ENCODE peak calls at places on chromosomes 7 and 10, in five cellular contexts. T is neural progenitor cell, J is right lobe of liver, A is breast epithelium, N is IMR-90. P is an unnamed sample. For H3K4me1 and H3K36me3, the result is how much of the 10 kb centered on the place peaks cover.

GRCh38 chr7:150502519-150502918 is 12.2 kb upstream of the GIMAP7 start:
- DNase-seq in J (no peak), T (no peak), N (no peak), A (no peak), P (no peak)

GRCh38 chr10:110535958-110536891 is 31.3 kb upstream of the SMC3 start:
- DNase-seq in J (no peak), N (peak), T (peak), A (no peak), P (peak)

GRCh38 chr7:157863176-157863575 is 526.4 kb downstream of the DNAJB6 start:
- DNase-seq in T (no peak), N (no peak), A (no peak), J (no peak), P (no peak)

GRCh38 chr7:132472463-132473120 is 103.7 kb downstream of the PLXNA4 start:
- DNase-seq in N (no peak), A (no peak), T (no peak), J (no peak), P (peak)

GRCh38 chr7:81231203-81231922 is 312.5 kb upstream of the SEMA3C start:
- DNase-seq in J (no peak), N (no peak), T (no peak), A (no peak), P (no peak)

GRCh38 chr10:119328222-119328621 is 120.9 kb downstream of the GRK5 start:
- DNase-seq in N (no peak), T (no peak), A (no peak), J (no peak), P (no peak)

GRCh38 chr10:13206546-13207443 is 27.4 kb downstream of the UCMA start:
- DNase-seq in J (no peak), N (peak), A (no peak), T (peak), P (peak)

GRCh38 chr7:57400531-57401155 is 49.3 kb upstream of the ZNF716 start:
- DNase-seq in N (no peak), T (no peak), J (no peak), A (no peak), P (no peak)

GRCh38 chr7:27533777-27534176 is 128.9 kb downstream of the HIBADH start:
- DNase-seq in A (no peak), T (no peak), N (peak), J (no peak), P (no peak)

DNA sequence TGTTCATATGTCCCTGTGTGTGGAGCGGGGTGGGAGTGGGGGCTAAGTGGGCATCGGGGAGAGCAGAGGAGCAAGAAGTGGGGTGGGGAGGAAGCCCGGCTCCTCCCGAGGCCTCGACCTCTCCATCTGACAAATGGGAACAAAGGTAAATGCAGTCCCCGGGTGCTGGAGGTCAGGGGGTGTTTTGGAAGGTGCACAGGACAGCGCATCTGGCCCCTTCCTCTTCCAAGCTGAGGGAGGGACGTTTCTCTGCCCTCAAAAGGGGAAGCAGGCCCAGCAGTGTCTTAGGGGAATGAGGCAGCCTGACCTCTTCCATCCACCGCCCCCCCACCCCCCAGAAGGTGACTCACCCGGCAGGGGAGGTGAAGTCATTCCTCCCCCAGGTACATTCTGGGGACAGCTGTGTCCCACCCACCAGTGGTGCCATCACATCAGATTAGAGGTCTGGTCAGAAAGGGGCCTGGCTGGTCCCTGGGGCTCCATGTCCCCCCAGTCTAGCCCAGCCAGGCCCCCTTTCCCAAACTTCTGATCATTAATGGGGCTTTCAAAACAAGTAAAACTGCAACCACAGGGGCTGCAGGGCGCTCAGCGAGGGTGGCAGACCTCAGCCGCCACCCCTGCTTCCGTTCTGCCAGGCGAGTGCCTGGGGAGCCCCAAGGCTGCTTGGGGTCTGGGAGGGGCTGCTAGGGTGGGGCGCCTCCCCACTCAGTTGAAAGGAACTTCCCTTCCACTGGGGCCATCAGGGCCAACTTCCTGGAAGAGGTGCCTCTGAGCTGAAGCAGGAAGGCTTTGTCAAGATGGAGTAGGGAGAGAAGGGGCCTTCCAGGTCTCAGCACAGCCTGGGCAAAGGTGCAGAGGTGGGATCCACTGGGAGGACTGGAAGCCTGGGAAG is 10.7 kb downstream of the LFNG start:
- DNase-seq in N (no peak), A (no peak), T (peak), J (no peak), P (peak)
- H3K4me1 ChIP-seq in N (under half), A (under half), T (under half), J (under half), P (under half)

GRCh38 chr10:33196377-33196706 is 138.1 kb downstream of the NRP1 start:
- DNase-seq in T (no peak), N (no peak), J (no peak), A (no peak), P (no peak)
- H3K36me3 ChIP-seq in T (under half), N (under half), J (under half), A (under half), P (under half)

DNA sequence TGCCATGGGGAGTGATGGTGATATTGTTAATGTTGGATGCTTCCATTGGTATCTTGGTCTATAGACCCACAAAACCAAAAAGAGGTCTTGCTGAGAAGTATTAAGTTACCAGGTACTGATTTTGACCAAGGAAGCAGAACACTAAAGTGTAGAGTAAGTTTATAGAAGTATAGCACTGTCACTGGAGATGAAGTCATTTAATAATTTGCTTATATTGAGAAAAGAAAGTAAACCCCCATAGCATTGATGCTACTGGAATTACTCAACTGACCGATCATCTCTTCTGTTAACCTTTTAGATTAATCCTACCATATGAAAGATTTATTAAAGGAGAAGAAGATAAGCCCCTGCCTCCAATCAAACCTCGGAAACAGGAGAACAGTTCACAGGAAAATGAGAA is 183.2 kb downstream of the RTKN2 start:
- DNase-seq in N (no peak), J (no peak), T (no peak), A (no peak), P (no peak)
- H3K4me1 ChIP-seq in N (under half), J (under half), T (under half), A (under half), P (half or more)

GRCh38 chr7:137886706-137887105 is 39.9 kb upstream of the DGKI start:
- DNase-seq in T (no peak), J (no peak), N (peak), A (no peak), P (peak)
- H3K36me3 ChIP-seq in T (under half), J (under half), N (under half), A (under half), P (half or more)

GRCh38 chr7:123805287-123805686 is 39.7 kb upstream of the HYAL4 start:
- DNase-seq in A (no peak), N (no peak), T (no peak), J (no peak), P (no peak)
- H3K4me1 ChIP-seq in A (under half), N (under half), T (under half), J (under half), P (under half)

DNA sequence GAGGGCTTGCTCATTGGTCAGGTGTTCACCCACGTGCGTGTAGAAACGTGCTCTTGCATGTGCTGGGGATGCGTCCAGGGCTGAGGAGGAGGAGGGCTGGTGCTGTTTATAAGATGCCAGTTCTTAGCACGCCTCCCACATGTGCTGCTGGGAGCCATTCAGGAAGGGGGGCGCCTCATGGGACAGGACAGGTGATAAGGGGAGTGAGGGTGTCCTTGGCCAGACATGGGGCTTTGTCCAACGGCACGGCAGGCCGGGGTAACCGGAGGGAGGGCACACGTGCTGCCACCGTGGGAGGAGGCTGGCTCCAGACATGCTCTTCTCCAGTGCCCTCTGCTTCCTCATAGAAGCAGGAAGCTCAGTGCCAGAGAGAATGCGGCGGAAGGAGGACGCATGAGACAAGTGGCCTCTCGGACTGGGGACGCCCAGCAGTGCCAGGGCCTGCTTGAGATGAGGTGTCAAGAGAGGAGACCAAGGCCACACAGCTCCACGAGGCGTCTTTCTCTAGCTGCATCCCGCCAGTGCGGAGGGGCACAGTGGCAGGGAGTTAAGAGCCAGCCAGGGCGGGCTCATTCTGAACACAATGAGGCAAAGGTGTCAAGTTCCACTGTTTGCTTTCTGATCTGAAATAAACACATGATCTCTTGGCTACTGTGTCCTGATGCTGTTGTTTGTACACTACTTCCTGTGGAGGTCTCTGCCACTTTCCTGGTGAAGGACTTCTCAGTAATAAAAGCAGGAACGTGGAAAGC is 150.1 kb downstream of the ZMYND11 start:
- DNase-seq in A (no peak), N (no peak), J (no peak), T (no peak), P (no peak)
- H3K36me3 ChIP-seq in A (under half), N (half or more), J (under half), T (under half), P (under half)

GRCh38 chr7:130914589-130915294 is 180.7 kb upstream of the KLF14 start:
- DNase-seq in T (no peak), N (no peak), A (no peak), J (peak), P (no peak)
- H3K4me1 ChIP-seq in T (under half), N (under half), A (under half), J (half or more), P (half or more)

DNA sequence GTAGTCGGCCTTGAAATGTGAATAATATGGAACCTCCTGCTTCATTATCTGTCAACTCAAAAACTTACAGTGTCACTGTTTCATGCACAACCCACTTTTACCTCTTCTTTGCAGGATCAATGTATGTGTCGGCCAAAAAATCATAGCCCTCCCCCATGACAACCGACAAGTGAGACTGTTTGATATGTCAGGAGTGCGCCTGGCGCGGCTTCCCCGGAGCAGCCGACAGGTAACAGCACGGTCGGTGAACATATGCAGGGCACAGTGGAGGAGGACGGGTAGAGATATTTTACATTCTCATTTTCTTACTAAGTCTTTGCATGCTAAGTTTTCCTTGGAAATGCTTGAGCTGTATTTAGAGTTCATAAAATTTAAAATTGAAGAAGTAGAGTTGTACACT is 68.6 kb downstream of the WDR37 start:
- DNase-seq in N (no peak), T (no peak), J (peak), A (no peak), P (no peak)
- H3K36me3 ChIP-seq in N (half or more), T (under half), J (under half), A (under half), P (under half)

P was measured in GM23248.